ENCODE peak calls at places on chromosomes 2 and 18, in five cellular contexts. N is right cardiac atrium, E is aorta, V is cardiac muscle cell, Z is HFF-Myc. X is an unnamed sample.

GRCh38 chr2:135904590-135904989 is 28.3 kb upstream of the MCM6 start:
- DNase-seq in N (no peak), E (no peak), V (peak), Z (no peak), X (no peak)

GRCh38 chr2:235661136-235661535 is 167.3 kb downstream of the AGAP1 start:
- DNase-seq in N (no peak), E (no peak), V (no peak), Z (no peak), X (no peak)

GRCh38 chr18:9758624-9759075 is 50.5 kb downstream of the RAB31 start:
- DNase-seq in N (no peak), E (no peak), V (no peak), Z (no peak), X (no peak)

GRCh38 chr2:105890856-105891255 is 146.1 kb downstream of the NCK2 start:
- DNase-seq in N (no peak), E (no peak), V (no peak), Z (no peak), X (no peak)

GRCh38 chr2:88808083-88808482 is 116.6 kb downstream of the RPIA start:
- DNase-seq in N (no peak), E (no peak), V (no peak), Z (no peak), X (no peak)

GRCh38 chr2:179332903-179333302 is 68.3 kb upstream of the SESTD1 start:
- DNase-seq in N (no peak), E (no peak), V (peak), Z (peak), X (no peak)

GRCh38 chr2:120659275-120659952 is 76.3 kb upstream of the GLI2 start:
- DNase-seq in N (no peak), E (no peak), V (no peak), Z (no peak), X (no peak)

GRCh38 chr2:79393806-79394484 is 118.9 kb upstream of the CTNNA2 start:
- DNase-seq in N (peak), E (no peak), V (no peak), Z (no peak), X (no peak)

GRCh38 chr2:116706381-116706780 is 1108.1 kb upstream of the DDX18 start:
- DNase-seq in N (no peak), E (no peak), V (no peak), Z (no peak), X (no peak)

GRCh38 chr2:170846318-170846717 is 29.6 kb downstream of the GAD1 start:
- DNase-seq in N (no peak), E (no peak), V (no peak), Z (no peak), X (no peak)

GRCh38 chr2:179251865-179252264 is 12.8 kb downstream of the SESTD1 start:
- DNase-seq in N (no peak), E (no peak), V (no peak), Z (no peak), X (no peak)

GRCh38 chr18:11751305-11752115 is 62.4 kb downstream of the GNAL start:
- DNase-seq in N (no peak), E (no peak), V (no peak), Z (no peak), X (no peak)

GRCh38 chr2:85662899-85663683 is 4.9 kb downstream of the SFTPB start:
- DNase-seq in N (peak), E (peak), V (peak), Z (peak), X (peak)

GRCh38 chr2:174634130-174635014 is 36.8 kb upstream of the WIPF1 start:
- DNase-seq in N (peak), E (no peak), V (no peak), Z (no peak), X (no peak)

GRCh38 chr2:174635747-174636399 is 38.3 kb upstream of the WIPF1 start:
- DNase-seq in N (no peak), E (no peak), V (no peak), Z (no peak), X (no peak)

GRCh38 chr2:174636979-174637378 is 39.4 kb upstream of the WIPF1 start:
- DNase-seq in N (no peak), E (no peak), V (no peak), Z (no peak), X (no peak)

GRCh38 chr2:174633621-174633927 is 36.0 kb upstream of the WIPF1 start:
- DNase-seq in N (no peak), E (no peak), V (peak), Z (no peak), X (no peak)

DNA sequence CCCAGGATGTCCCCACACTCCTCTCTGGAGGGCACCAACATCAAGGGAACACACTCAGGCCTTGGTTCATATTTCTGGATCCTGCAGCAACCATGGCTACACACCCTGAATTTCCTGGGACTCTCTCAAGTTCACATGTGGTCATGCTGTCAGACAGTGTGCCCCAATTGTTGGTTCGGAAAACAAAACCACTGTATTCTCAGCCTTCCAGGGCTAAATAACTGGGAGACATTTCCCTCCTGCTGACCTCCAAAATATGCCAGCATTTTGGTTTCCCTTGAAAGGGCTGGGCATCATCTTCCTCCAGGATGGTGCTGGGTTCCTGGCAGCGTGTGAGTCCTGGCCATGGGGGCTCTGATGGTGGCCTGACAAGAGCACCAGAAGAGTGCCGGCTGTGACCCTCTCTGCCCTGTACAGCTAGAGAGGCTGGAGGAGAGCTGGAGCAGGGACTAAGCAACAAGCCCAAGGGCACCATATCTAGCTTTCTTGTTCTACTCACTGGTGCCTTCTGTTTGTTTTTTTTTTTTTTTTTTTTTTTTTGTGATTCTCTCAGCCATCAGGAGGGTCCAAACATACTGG is 37.5 kb upstream of the WIPF1 start:
- DNase-seq in N (no peak), E (no peak), V (no peak), Z (no peak), X (no peak)
- H3K4me3 ChIP-seq in N (no peak), E (no peak), V (no peak), Z (no peak), X (peak)

GRCh38 chr2:47566207-47566858 is 163.4 kb downstream of the MSH2 start:
- DNase-seq in N (no peak), E (no peak), V (no peak), Z (no peak), X (no peak)

GRCh38 chr2:47569658-47570398 is 166.9 kb downstream of the MSH2 start:
- DNase-seq in N (no peak), E (no peak), V (peak), Z (no peak), X (no peak)

GRCh38 chr2:47568164-47568861 is 165.4 kb downstream of the MSH2 start:
- DNase-seq in N (no peak), E (no peak), V (no peak), Z (no peak), X (no peak)

DNA sequence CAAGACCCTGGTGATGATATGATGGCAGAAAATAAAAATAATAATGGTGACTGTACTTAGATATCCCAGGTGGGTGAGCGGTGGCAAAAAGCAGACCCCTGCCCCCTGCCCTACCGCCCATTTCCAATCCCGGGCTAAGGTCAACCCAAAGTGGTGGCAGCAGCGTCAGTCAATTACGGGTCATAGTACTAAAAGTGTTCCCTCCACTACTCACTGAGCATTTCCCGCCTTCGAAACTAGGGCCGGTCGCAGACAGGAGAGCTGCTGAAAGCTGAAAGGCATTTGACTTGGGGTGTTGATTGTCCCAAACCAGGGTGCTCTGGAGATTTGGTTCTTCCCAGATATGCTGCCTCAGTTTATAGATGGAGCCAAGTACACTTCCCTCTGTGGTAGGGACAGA is 169.2 kb downstream of the MSH2 start:
- DNase-seq in N (no peak), E (no peak), V (no peak), Z (no peak), X (no peak)
- H3K4me3 ChIP-seq in N (no peak), E (no peak), V (no peak), Z (no peak), X (no peak)

DNA sequence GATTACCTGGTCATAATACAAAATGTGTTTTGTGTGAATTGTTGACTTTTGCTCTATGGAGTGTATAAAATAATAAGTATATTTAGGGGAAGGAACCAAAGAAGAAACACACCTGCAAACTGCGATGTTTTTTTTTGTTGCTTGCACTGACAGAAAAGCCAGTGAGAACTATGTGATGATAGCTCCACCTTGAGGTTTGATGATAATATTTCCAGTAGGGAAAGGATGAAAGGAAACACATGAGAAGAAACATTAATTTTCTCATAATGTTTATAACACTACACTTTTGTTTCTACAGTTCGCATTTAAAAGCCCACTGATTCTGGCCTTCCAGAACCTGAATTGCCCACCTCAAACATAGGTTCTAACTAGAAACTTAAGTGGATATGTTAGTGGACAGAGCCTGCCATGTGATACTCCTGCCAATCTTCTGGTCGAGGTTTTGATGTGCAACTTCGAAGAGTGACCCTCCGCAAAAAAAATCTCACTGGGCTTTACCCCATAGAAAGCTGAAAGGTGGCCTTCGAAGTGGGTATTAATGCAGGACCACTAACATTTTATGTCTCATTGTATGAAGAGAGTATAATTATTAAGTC is 476.4 kb upstream of the SPHKAP start:
- DNase-seq in N (no peak), E (no peak), V (peak), Z (no peak), X (no peak)
- H3K4me3 ChIP-seq in N (no peak), E (no peak), V (no peak), Z (no peak), X (no peak)

GRCh38 chr2:219251656-219252055 is 1.4 kb upstream of the TUBA4B start:
- DNase-seq in N (no peak), E (no peak), V (no peak), Z (no peak), X (no peak)
- H3K4me3 ChIP-seq in N (no peak), E (no peak), V (no peak), Z (no peak), X (peak)

GRCh38 chr18:3873698-3874495 is 423.9 kb downstream of the TGIF1 start:
- DNase-seq in N (no peak), E (no peak), V (no peak), Z (no peak), X (no peak)
- H3K4me3 ChIP-seq in N (no peak), E (peak), V (no peak), Z (no peak), X (no peak)

GRCh38 chr2:126275093-126275492 is 380.9 kb upstream of the GYPC start:
- DNase-seq in N (no peak), E (no peak), V (no peak), Z (no peak), X (no peak)

GRCh38 chr2:126270587-126270986 is 385.4 kb upstream of the GYPC start:
- DNase-seq in N (no peak), E (no peak), V (no peak), Z (no peak), X (no peak)

GRCh38 chr2:126264625-126265024 is 391.3 kb upstream of the GYPC start:
- DNase-seq in N (no peak), E (no peak), V (no peak), Z (no peak), X (no peak)

DNA sequence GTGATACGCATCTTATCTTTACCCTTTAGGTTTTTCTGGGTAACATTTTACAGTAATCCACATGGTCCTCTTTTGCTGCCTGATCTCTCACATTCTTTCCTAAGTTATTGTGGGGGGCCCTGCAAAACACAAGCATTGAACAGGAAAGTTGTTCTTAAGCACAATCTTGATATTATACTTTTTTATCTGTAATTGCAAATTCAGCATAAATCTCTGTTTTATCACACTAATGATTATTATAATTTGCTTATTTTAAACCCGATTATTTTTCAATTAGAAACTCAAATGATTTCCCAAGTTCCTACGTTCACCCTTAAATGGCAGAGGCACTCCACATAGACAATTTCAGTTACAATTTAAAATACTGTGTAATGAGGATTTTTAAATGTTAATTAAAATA is 386.0 kb upstream of the GYPC start:
- DNase-seq in N (no peak), E (no peak), V (no peak), Z (no peak), X (no peak)
- H3K4me3 ChIP-seq in N (no peak), E (no peak), V (no peak), Z (no peak), X (no peak)

DNA sequence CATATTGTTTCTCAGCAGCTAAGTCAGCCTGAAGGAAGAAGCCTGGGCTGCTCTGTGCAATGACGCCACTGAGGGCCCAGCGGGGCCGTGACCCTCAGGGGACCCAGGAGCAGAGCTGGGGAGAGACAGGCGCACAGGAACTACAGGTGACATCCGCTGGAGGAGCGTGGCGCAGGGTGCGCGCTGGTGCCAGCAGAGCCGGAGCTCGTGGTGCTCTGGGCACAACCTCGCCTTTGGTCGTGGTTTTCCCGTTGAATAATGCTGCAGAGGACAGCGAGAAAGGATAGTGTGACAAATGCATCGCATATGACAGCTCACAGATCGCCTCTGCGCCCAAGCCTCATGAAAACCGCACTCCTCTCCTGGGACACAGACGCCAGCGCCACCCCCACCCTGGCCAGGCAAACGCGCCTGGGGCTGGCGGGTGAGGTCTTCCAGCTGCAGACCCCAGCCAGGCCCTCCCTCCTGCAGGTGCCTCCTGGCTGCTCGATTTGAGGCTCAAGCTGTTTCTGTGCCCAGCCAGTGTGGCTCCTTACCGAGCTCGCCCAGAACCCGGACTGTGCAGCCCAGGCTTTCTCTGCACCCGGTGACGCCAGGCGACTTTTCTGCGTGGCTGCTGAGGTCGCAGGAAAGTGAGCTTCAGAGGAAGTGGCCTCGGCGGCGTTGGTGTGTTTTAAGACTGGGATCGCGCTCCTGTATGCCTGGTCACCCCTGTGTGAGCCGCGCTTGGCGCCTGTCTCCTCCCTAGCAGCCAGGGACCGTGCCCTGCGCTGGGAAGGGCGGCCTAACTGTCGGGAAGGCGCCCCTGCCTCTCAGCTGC is 583.1 kb upstream of the HS6ST1 start:
- DNase-seq in N (no peak), E (no peak), V (peak), Z (no peak), X (no peak)
- H3K4me3 ChIP-seq in N (no peak), E (no peak), V (no peak), Z (no peak), X (peak)

GRCh38 chr2:45004569-45005181 is 4.6 kb downstream of the SIX2 start:
- DNase-seq in N (no peak), E (no peak), V (peak), Z (no peak), X (peak)
- H3K4me3 ChIP-seq in N (peak), E (no peak), V (peak), Z (no peak), X (no peak)

GRCh38 chr2:230684222-230685164 is 28.1 kb upstream of the CAB39 start:
- DNase-seq in N (peak), E (no peak), V (no peak), Z (no peak), X (no peak)

GRCh38 chr2:230690439-230690838 is 22.2 kb upstream of the CAB39 start:
- DNase-seq in N (peak), E (peak), V (peak), Z (no peak), X (peak)

GRCh38 chr2:230685165-230685560 is 27.5 kb upstream of the CAB39 start:
- DNase-seq in N (no peak), E (no peak), V (no peak), Z (no peak), X (no peak)

GRCh38 chr2:230691005-230691647 is 21.5 kb upstream of the CAB39 start:
- DNase-seq in N (no peak), E (no peak), V (peak), Z (no peak), X (no peak)

DNA sequence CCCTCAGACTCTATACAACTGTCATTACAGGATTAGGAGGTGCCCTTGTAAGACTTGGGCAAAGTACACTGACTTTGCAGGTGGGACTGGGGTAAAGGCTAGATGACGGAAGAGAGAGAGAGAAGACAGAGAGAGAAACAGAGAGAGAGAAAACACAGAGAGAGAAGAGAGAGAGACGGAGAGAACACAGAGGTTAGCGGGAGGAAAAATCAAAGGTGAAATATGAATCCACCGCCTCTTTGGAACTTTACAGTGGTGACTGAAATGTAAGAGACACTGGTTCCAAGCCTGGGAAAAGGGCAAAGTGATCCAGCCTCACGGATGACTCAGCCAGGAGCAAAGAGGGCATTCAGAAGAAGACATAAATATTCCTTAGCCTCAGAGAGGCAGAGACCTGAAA is 25.1 kb upstream of the CAB39 start:
- DNase-seq in N (no peak), E (no peak), V (no peak), Z (no peak), X (no peak)
- H3K4me3 ChIP-seq in N (no peak), E (no peak), V (no peak), Z (no peak), X (no peak)

GRCh38 chr2:165112789-165113188 is 91.1 kb downstream of the SCN3A start:
- DNase-seq in N (no peak), E (no peak), V (no peak), Z (no peak), X (no peak)

GRCh38 chr2:165115258-165115657 is 88.6 kb downstream of the SCN3A start:
- DNase-seq in N (no peak), E (no peak), V (no peak), Z (no peak), X (no peak)

GRCh38 chr2:165112133-165112573 is 91.7 kb downstream of the SCN3A start:
- DNase-seq in N (no peak), E (no peak), V (no peak), Z (no peak), X (no peak)

GRCh38 chr2:165113414-165113813 is 90.4 kb downstream of the SCN3A start:
- DNase-seq in N (no peak), E (no peak), V (peak), Z (no peak), X (no peak)

DNA sequence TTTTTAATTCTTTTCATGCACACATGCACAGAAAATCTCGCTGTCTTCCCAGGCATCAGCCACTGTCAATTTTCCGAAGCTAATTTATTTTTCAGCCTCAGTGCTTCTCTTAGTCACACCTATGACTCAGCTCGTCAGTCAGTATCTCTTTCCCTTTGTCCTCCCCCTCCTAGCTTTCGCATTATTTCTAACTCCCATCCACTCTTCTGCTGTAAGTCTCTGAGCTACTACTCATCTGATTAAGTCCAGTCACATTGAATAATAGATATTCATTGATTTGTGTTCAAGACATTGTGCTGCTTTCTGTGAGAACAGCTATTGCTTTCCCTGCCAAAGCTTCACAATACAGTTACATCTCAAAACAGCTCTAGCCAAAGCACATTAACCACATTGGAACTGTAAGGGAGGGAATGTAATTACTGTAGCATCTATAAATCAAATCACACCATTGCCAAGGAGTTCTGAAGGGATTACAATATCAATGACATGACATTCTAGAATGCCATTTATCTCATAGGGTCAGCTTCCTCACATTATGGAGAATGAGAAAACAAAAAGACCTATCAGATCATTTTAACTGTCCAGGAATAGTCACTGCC is 89.4 kb downstream of the SCN3A start:
- DNase-seq in N (no peak), E (no peak), V (peak), Z (no peak), X (no peak)
- H3K4me3 ChIP-seq in N (no peak), E (no peak), V (no peak), Z (no peak), X (no peak)